ENCODE peak calls at places on chromosome 17, in four cellular contexts. R is naive B cell, V is GM12864, L is glutamatergic neuron. B is an unnamed sample.

GRCh38 chr17:44043326-44043725 is 23.1 kb downstream of the LSM12 start:
- DNase-seq in L (no peak), R (no peak), V (no peak), B (no peak)

GRCh38 chr17:7882068-7882467 is 6.5 kb upstream of the CHD3 start:
- DNase-seq in V (no peak), L (no peak), R (no peak), B (no peak)

GRCh38 chr17:80279895-80280294 is 19.2 kb downstream of the RNF213 start:
- DNase-seq in L (no peak), R (no peak), V (no peak), B (no peak)

GRCh38 chr17:9859781-9860180 is 34.1 kb downstream of the GLP2R start:
- DNase-seq in L (no peak), R (no peak), V (no peak), B (no peak)

GRCh38 chr17:40915199-40915661 is 22.2 kb downstream of the KRT23 start:
- DNase-seq in L (no peak), R (no peak), V (no peak), B (peak; percentile 53)

GRCh38 chr17:10292057-10292931 is 80.5 kb downstream of the MYH13 start:
- DNase-seq in L (no peak), R (no peak), V (no peak), B (peak; percentile 63)

GRCh38 chr17:44077595-44077909 is 7.0 kb downstream of the G6PC3 start:
- DNase-seq in L (no peak), V (no peak), R (no peak), B (no peak)

GRCh38 chr17:7281953-7282751 is 634 bp downstream of the SLC2A4 start:
- DNase-seq in L (no peak), V (no peak), R (no peak), B (no peak)

GRCh38 chr17:65455154-65455971 is 106.1 kb downstream of the AXIN2 start:
- DNase-seq in L (no peak), V (no peak), R (no peak), B (no peak)

GRCh38 chr17:6163632-6164319 is 93.6 kb downstream of the WSCD1 start:
- DNase-seq in L (no peak), V (no peak), R (no peak), B (no peak)

GRCh38 chr17:31461227-31461810 is 69.8 kb downstream of the RAB11FIP4 start:
- DNase-seq in L (no peak), V (no peak), R (no peak), B (no peak)

GRCh38 chr17:66135896-66136295 is 56.0 kb downstream of the CEP112 start:
- DNase-seq in V (no peak), L (no peak), R (no peak), B (no peak)

GRCh38 chr17:10243905-10244844 is 45.8 kb upstream of the GAS7 start:
- DNase-seq in R (no peak), L (no peak), V (no peak), B (no peak)

GRCh38 chr17:17071531-17072360 is 29.5 kb downstream of the MPRIP start:
- DNase-seq in V (no peak), L (peak; percentile 11), R (no peak), B (no peak)